ENCODE peak calls at places on chromosomes 3 and 15, in six cellular contexts. One of them, this sample, is unnamed.
A peak's percentile ranks its signal among the peaks of the same experiment; 100 is the strongest.

GRCh38 chr3:160598865-160599264 is 33.5 kb upstream of the KPNA4 start:
- DNase-seq in activated CD8-positive, alpha-beta memory T cell treated with anti-CD3 and anti-CD28 coated beads, Interleukin-2, amount 50 U/mL, for 4 hours: no peak
- DNase-seq in NCI-H524: no peak
- DNase-seq in OCI-LY7: no peak
- DNase-seq in GM12891: no peak
- DNase-seq in activated naive CD4-positive, alpha-beta T cell treated with Interleukin-2 at 50 U/mL for 16 hours: no peak
- DNase-seq in this sample: no peak

GRCh38 chr3:186413615-186414415 is 51.8 kb upstream of the DGKG start:
- DNase-seq in GM12891: no peak
- DNase-seq in activated naive CD4-positive, alpha-beta T cell treated with Interleukin-2 at 50 U/mL for 16 hours: peak; percentile 15
- DNase-seq in OCI-LY7: no peak
- DNase-seq in NCI-H524: peak; percentile 48
- DNase-seq in activated CD8-positive, alpha-beta memory T cell treated with anti-CD3 and anti-CD28 coated beads, Interleukin-2, amount 50 U/mL, for 4 hours: no peak
- DNase-seq in this sample: peak; percentile 15

GRCh38 chr15:42549052-42549491 is 434 bp downstream of the HAUS2 start:
- DNase-seq in activated CD8-positive, alpha-beta memory T cell treated with anti-CD3 and anti-CD28 coated beads, Interleukin-2, amount 50 U/mL, for 4 hours: no peak
- DNase-seq in OCI-LY7: peak; percentile 76
- DNase-seq in NCI-H524: peak; percentile 64
- DNase-seq in activated naive CD4-positive, alpha-beta T cell treated with Interleukin-2 at 50 U/mL for 16 hours: no peak
- DNase-seq in GM12891: peak; percentile 16
- DNase-seq in this sample: peak; percentile 54

GRCh38 chr15:52181938-52182780 is 9.0 kb downstream of the GNB5 start:
- DNase-seq in NCI-H524: no peak
- DNase-seq in activated naive CD4-positive, alpha-beta T cell treated with Interleukin-2 at 50 U/mL for 16 hours: no peak
- DNase-seq in activated CD8-positive, alpha-beta memory T cell treated with anti-CD3 and anti-CD28 coated beads, Interleukin-2, amount 50 U/mL, for 4 hours: no peak
- DNase-seq in GM12891: no peak
- DNase-seq in OCI-LY7: peak; percentile 66
- DNase-seq in this sample: no peak

GRCh38 chr15:72117448-72117697 is 577 bp downstream of the MYO9A start:
- DNase-seq in activated naive CD4-positive, alpha-beta T cell treated with Interleukin-2 at 50 U/mL for 16 hours: peak; percentile 74
- DNase-seq in OCI-LY7: peak; percentile 76
- DNase-seq in GM12891: peak; percentile 39
- DNase-seq in NCI-H524: peak; percentile 71
- DNase-seq in activated CD8-positive, alpha-beta memory T cell treated with anti-CD3 and anti-CD28 coated beads, Interleukin-2, amount 50 U/mL, for 4 hours: peak; percentile 67
- DNase-seq in this sample: peak; percentile 87

GRCh38 chr15:101328001-101328400 is 33.0 kb upstream of the SNRPA1 start:
- DNase-seq in NCI-H524: no peak
- DNase-seq in activated CD8-positive, alpha-beta memory T cell treated with anti-CD3 and anti-CD28 coated beads, Interleukin-2, amount 50 U/mL, for 4 hours: no peak
- DNase-seq in GM12891: no peak
- DNase-seq in activated naive CD4-positive, alpha-beta T cell treated with Interleukin-2 at 50 U/mL for 16 hours: no peak
- DNase-seq in OCI-LY7: no peak
- DNase-seq in this sample: no peak

GRCh38 chr15:101618056-101618455 is 34.1 kb downstream of the TM2D3 start:
- DNase-seq in activated naive CD4-positive, alpha-beta T cell treated with Interleukin-2 at 50 U/mL for 16 hours: no peak
- DNase-seq in NCI-H524: no peak
- DNase-seq in GM12891: no peak
- DNase-seq in OCI-LY7: no peak
- DNase-seq in activated CD8-positive, alpha-beta memory T cell treated with anti-CD3 and anti-CD28 coated beads, Interleukin-2, amount 50 U/mL, for 4 hours: no peak
- DNase-seq in this sample: no peak

GRCh38 chr3:139325551-139325950 is 18.3 kb upstream of the MRPS22 start:
- DNase-seq in NCI-H524: peak; percentile 28
- DNase-seq in activated CD8-positive, alpha-beta memory T cell treated with anti-CD3 and anti-CD28 coated beads, Interleukin-2, amount 50 U/mL, for 4 hours: no peak
- DNase-seq in OCI-LY7: no peak
- DNase-seq in activated naive CD4-positive, alpha-beta T cell treated with Interleukin-2 at 50 U/mL for 16 hours: no peak
- DNase-seq in GM12891: no peak
- DNase-seq in this sample: no peak

GRCh38 chr15:31302778-31303433 is 23.7 kb upstream of the KLF13 start:
- DNase-seq in OCI-LY7: peak; percentile 71
- DNase-seq in NCI-H524: peak; percentile 72
- DNase-seq in activated naive CD4-positive, alpha-beta T cell treated with Interleukin-2 at 50 U/mL for 16 hours: no peak
- DNase-seq in activated CD8-positive, alpha-beta memory T cell treated with anti-CD3 and anti-CD28 coated beads, Interleukin-2, amount 50 U/mL, for 4 hours: no peak
- DNase-seq in GM12891: no peak
- DNase-seq in this sample: no peak

GRCh38 chr3:64088408-64089136 is 65.3 kb upstream of the PSMD6 start:
- DNase-seq in OCI-LY7: no peak
- DNase-seq in NCI-H524: no peak
- DNase-seq in GM12891: no peak
- DNase-seq in activated CD8-positive, alpha-beta memory T cell treated with anti-CD3 and anti-CD28 coated beads, Interleukin-2, amount 50 U/mL, for 4 hours: no peak
- DNase-seq in activated naive CD4-positive, alpha-beta T cell treated with Interleukin-2 at 50 U/mL for 16 hours: no peak
- DNase-seq in this sample: peak; percentile 25

GRCh38 chr3:107198522-107199271 is 178.5 kb upstream of the CCDC54 start:
- DNase-seq in GM12891: no peak
- DNase-seq in NCI-H524: no peak
- DNase-seq in OCI-LY7: no peak
- DNase-seq in activated CD8-positive, alpha-beta memory T cell treated with anti-CD3 and anti-CD28 coated beads, Interleukin-2, amount 50 U/mL, for 4 hours: no peak
- DNase-seq in activated naive CD4-positive, alpha-beta T cell treated with Interleukin-2 at 50 U/mL for 16 hours: no peak
- DNase-seq in this sample: no peak

GRCh38 chr15:38477637-38478036 is 23.7 kb downstream of the FAM98B start:
- DNase-seq in GM12891: no peak
- DNase-seq in activated naive CD4-positive, alpha-beta T cell treated with Interleukin-2 at 50 U/mL for 16 hours: no peak
- DNase-seq in activated CD8-positive, alpha-beta memory T cell treated with anti-CD3 and anti-CD28 coated beads, Interleukin-2, amount 50 U/mL, for 4 hours: no peak
- DNase-seq in OCI-LY7: no peak
- DNase-seq in NCI-H524: no peak
- DNase-seq in this sample: no peak

GRCh38 chr15:75597667-75598341 is 18.7 kb upstream of the PTPN9 start:
- DNase-seq in NCI-H524: no peak
- DNase-seq in activated naive CD4-positive, alpha-beta T cell treated with Interleukin-2 at 50 U/mL for 16 hours: peak; percentile 40
- DNase-seq in activated CD8-positive, alpha-beta memory T cell treated with anti-CD3 and anti-CD28 coated beads, Interleukin-2, amount 50 U/mL, for 4 hours: no peak
- DNase-seq in GM12891: no peak
- DNase-seq in OCI-LY7: peak; percentile 21
- DNase-seq in this sample: no peak

GRCh38 chr3:197613187-197613586 is 57.4 kb upstream of the BDH1 start:
- DNase-seq in GM12891: no peak
- DNase-seq in activated naive CD4-positive, alpha-beta T cell treated with Interleukin-2 at 50 U/mL for 16 hours: peak; percentile 48
- DNase-seq in NCI-H524: no peak
- DNase-seq in activated CD8-positive, alpha-beta memory T cell treated with anti-CD3 and anti-CD28 coated beads, Interleukin-2, amount 50 U/mL, for 4 hours: peak; percentile 28
- DNase-seq in OCI-LY7: no peak
- DNase-seq in this sample: no peak

GRCh38 chr3:129824926-129825541 is 68.5 kb downstream of the TMCC1 start:
- DNase-seq in activated naive CD4-positive, alpha-beta T cell treated with Interleukin-2 at 50 U/mL for 16 hours: peak; percentile 28
- DNase-seq in GM12891: no peak
- DNase-seq in OCI-LY7: peak; percentile 78
- DNase-seq in activated CD8-positive, alpha-beta memory T cell treated with anti-CD3 and anti-CD28 coated beads, Interleukin-2, amount 50 U/mL, for 4 hours: peak; percentile 34
- DNase-seq in NCI-H524: peak; percentile 70
- DNase-seq in this sample: peak; percentile 49

GRCh38 chr3:172152869-172153268 is 113.5 kb downstream of the FNDC3B start:
- DNase-seq in activated naive CD4-positive, alpha-beta T cell treated with Interleukin-2 at 50 U/mL for 16 hours: no peak
- DNase-seq in GM12891: no peak
- DNase-seq in OCI-LY7: no peak
- DNase-seq in activated CD8-positive, alpha-beta memory T cell treated with anti-CD3 and anti-CD28 coated beads, Interleukin-2, amount 50 U/mL, for 4 hours: no peak
- DNase-seq in NCI-H524: no peak
- DNase-seq in this sample: peak; percentile 86

GRCh38 chr15:33565099-33565498 is 254.3 kb downstream of the RYR3 start:
- DNase-seq in GM12891: no peak
- DNase-seq in activated naive CD4-positive, alpha-beta T cell treated with Interleukin-2 at 50 U/mL for 16 hours: no peak
- DNase-seq in activated CD8-positive, alpha-beta memory T cell treated with anti-CD3 and anti-CD28 coated beads, Interleukin-2, amount 50 U/mL, for 4 hours: no peak
- DNase-seq in NCI-H524: no peak
- DNase-seq in OCI-LY7: no peak
- DNase-seq in this sample: peak; percentile 62

GRCh38 chr3:136350132-136350531 is 100.0 kb downstream of the PCCB start:
- DNase-seq in GM12891: no peak
- DNase-seq in activated naive CD4-positive, alpha-beta T cell treated with Interleukin-2 at 50 U/mL for 16 hours: no peak
- DNase-seq in activated CD8-positive, alpha-beta memory T cell treated with anti-CD3 and anti-CD28 coated beads, Interleukin-2, amount 50 U/mL, for 4 hours: no peak
- DNase-seq in NCI-H524: no peak
- DNase-seq in OCI-LY7: no peak
- DNase-seq in this sample: peak; percentile 90

GRCh38 chr3:45666729-45667440 is 22.3 kb upstream of the SACM1L start:
- DNase-seq in activated naive CD4-positive, alpha-beta T cell treated with Interleukin-2 at 50 U/mL for 16 hours: no peak
- DNase-seq in OCI-LY7: no peak
- DNase-seq in NCI-H524: no peak
- DNase-seq in GM12891: no peak
- DNase-seq in activated CD8-positive, alpha-beta memory T cell treated with anti-CD3 and anti-CD28 coated beads, Interleukin-2, amount 50 U/mL, for 4 hours: no peak
- DNase-seq in this sample: peak; percentile 71

GRCh38 chr15:98648654-98649537 is 557 bp downstream of the IGF1R start:
- DNase-seq in OCI-LY7: peak; percentile 71
- DNase-seq in activated CD8-positive, alpha-beta memory T cell treated with anti-CD3 and anti-CD28 coated beads, Interleukin-2, amount 50 U/mL, for 4 hours: peak; percentile 43
- DNase-seq in GM12891: peak; percentile 35
- DNase-seq in NCI-H524: peak; percentile 49
- DNase-seq in activated naive CD4-positive, alpha-beta T cell treated with Interleukin-2 at 50 U/mL for 16 hours: peak; percentile 31
- DNase-seq in this sample: peak; percentile 53

GRCh38 chr3:127091376-127091775 is 101.6 kb upstream of the PRR23E start:
- DNase-seq in activated CD8-positive, alpha-beta memory T cell treated with anti-CD3 and anti-CD28 coated beads, Interleukin-2, amount 50 U/mL, for 4 hours: no peak
- DNase-seq in GM12891: no peak
- DNase-seq in NCI-H524: no peak
- DNase-seq in OCI-LY7: peak; percentile 26
- DNase-seq in activated naive CD4-positive, alpha-beta T cell treated with Interleukin-2 at 50 U/mL for 16 hours: no peak
- DNase-seq in this sample: no peak

GRCh38 chr3:143806043-143806442 is 42.2 kb downstream of the SLC9A9 start:
- DNase-seq in activated CD8-positive, alpha-beta memory T cell treated with anti-CD3 and anti-CD28 coated beads, Interleukin-2, amount 50 U/mL, for 4 hours: no peak
- DNase-seq in NCI-H524: no peak
- DNase-seq in activated naive CD4-positive, alpha-beta T cell treated with Interleukin-2 at 50 U/mL for 16 hours: no peak
- DNase-seq in OCI-LY7: no peak
- DNase-seq in GM12891: no peak
- DNase-seq in this sample: no peak

GRCh38 chr3:194749631-194750271 is 64.1 kb downstream of the FAM43A start:
- DNase-seq in GM12891: no peak
- DNase-seq in activated naive CD4-positive, alpha-beta T cell treated with Interleukin-2 at 50 U/mL for 16 hours: no peak
- DNase-seq in NCI-H524: no peak
- DNase-seq in OCI-LY7: no peak
- DNase-seq in activated CD8-positive, alpha-beta memory T cell treated with anti-CD3 and anti-CD28 coated beads, Interleukin-2, amount 50 U/mL, for 4 hours: no peak
- DNase-seq in this sample: no peak

GRCh38 chr15:101047301-101047781 is 128.2 kb downstream of the LRRK1 start:
- DNase-seq in GM12891: no peak
- DNase-seq in NCI-H524: no peak
- DNase-seq in activated naive CD4-positive, alpha-beta T cell treated with Interleukin-2 at 50 U/mL for 16 hours: no peak
- DNase-seq in activated CD8-positive, alpha-beta memory T cell treated with anti-CD3 and anti-CD28 coated beads, Interleukin-2, amount 50 U/mL, for 4 hours: no peak
- DNase-seq in OCI-LY7: no peak
- DNase-seq in this sample: no peak

GRCh38 chr3:4245671-4246070 is 57.5 kb upstream of the SETMAR start:
- DNase-seq in GM12891: no peak
- DNase-seq in activated CD8-positive, alpha-beta memory T cell treated with anti-CD3 and anti-CD28 coated beads, Interleukin-2, amount 50 U/mL, for 4 hours: no peak
- DNase-seq in OCI-LY7: no peak
- DNase-seq in NCI-H524: no peak
- DNase-seq in activated naive CD4-positive, alpha-beta T cell treated with Interleukin-2 at 50 U/mL for 16 hours: no peak
- DNase-seq in this sample: no peak

GRCh38 chr3:120642368-120642948 is 39.6 kb downstream of the HGD start:
- DNase-seq in activated CD8-positive, alpha-beta memory T cell treated with anti-CD3 and anti-CD28 coated beads, Interleukin-2, amount 50 U/mL, for 4 hours: no peak
- DNase-seq in NCI-H524: no peak
- DNase-seq in OCI-LY7: no peak
- DNase-seq in activated naive CD4-positive, alpha-beta T cell treated with Interleukin-2 at 50 U/mL for 16 hours: no peak
- DNase-seq in GM12891: no peak
- DNase-seq in this sample: peak; percentile 70

GRCh38 chr3:138881233-138881632 is 46.5 kb upstream of the PIK3CB start:
- DNase-seq in GM12891: no peak
- DNase-seq in NCI-H524: no peak
- DNase-seq in OCI-LY7: no peak
- DNase-seq in activated CD8-positive, alpha-beta memory T cell treated with anti-CD3 and anti-CD28 coated beads, Interleukin-2, amount 50 U/mL, for 4 hours: no peak
- DNase-seq in activated naive CD4-positive, alpha-beta T cell treated with Interleukin-2 at 50 U/mL for 16 hours: no peak
- DNase-seq in this sample: no peak

GRCh38 chr3:116280130-116280740 is 165.1 kb downstream of the LSAMP start:
- DNase-seq in GM12891: no peak
- DNase-seq in OCI-LY7: no peak
- DNase-seq in activated CD8-positive, alpha-beta memory T cell treated with anti-CD3 and anti-CD28 coated beads, Interleukin-2, amount 50 U/mL, for 4 hours: no peak
- DNase-seq in NCI-H524: no peak
- DNase-seq in activated naive CD4-positive, alpha-beta T cell treated with Interleukin-2 at 50 U/mL for 16 hours: no peak
- DNase-seq in this sample: no peak

GRCh38 chr15:70580958-70581357 is 182.4 kb downstream of the UACA start:
- DNase-seq in NCI-H524: no peak
- DNase-seq in GM12891: no peak
- DNase-seq in activated CD8-positive, alpha-beta memory T cell treated with anti-CD3 and anti-CD28 coated beads, Interleukin-2, amount 50 U/mL, for 4 hours: no peak
- DNase-seq in OCI-LY7: no peak
- DNase-seq in activated naive CD4-positive, alpha-beta T cell treated with Interleukin-2 at 50 U/mL for 16 hours: no peak
- DNase-seq in this sample: no peak

GRCh38 chr3:181694805-181695660 is 16.7 kb upstream of the SOX2 start:
- DNase-seq in activated naive CD4-positive, alpha-beta T cell treated with Interleukin-2 at 50 U/mL for 16 hours: no peak
- DNase-seq in OCI-LY7: no peak
- DNase-seq in NCI-H524: no peak
- DNase-seq in GM12891: no peak
- DNase-seq in activated CD8-positive, alpha-beta memory T cell treated with anti-CD3 and anti-CD28 coated beads, Interleukin-2, amount 50 U/mL, for 4 hours: no peak
- DNase-seq in this sample: no peak

This sample was measured in RPMI7951.